ENCODE peak calls at places on chromosomes 4 and X, in seven cellular contexts. C is K562, X is SK-N-SH, V is MM.1S, A is mesenchymal stem cell, L is GM12878, N is HCT116. U is an unnamed sample.

GRCh38 chr4:108113229-108113628 is 55.5 kb downstream of the LEF1 start:
- DNase-seq in V (no peak), A (no peak), N (no peak), X (no peak), C (no peak), L (no peak), U (no peak)

GRCh38 chr4:26930964-26931363 is 70.3 kb downstream of the STIM2 start:
- DNase-seq in L (no peak), N (no peak), X (no peak), V (no peak), C (no peak), A (no peak), U (no peak)

GRCh38 chrX:22105231-22105630 is 73.1 kb downstream of the PHEX start:
- DNase-seq in X (no peak), L (no peak), A (no peak), N (no peak), V (no peak), C (no peak), U (no peak)

GRCh38 chr4:184404047-184404446 is 70.3 kb downstream of the IRF2 start:
- DNase-seq in C (no peak), N (no peak), X (no peak), L (no peak), V (peak), A (no peak), U (no peak)

GRCh38 chrX:47380268-47380667 is 9.9 kb downstream of the ZNF157 start:
- DNase-seq in V (no peak), C (no peak), N (no peak), A (no peak), X (no peak), L (peak), U (peak)

GRCh38 chrX:113741744-113742143 is 842.1 kb upstream of the HTR2C start:
- DNase-seq in A (peak), L (no peak), C (no peak), V (peak), N (peak), X (peak), U (peak)

GRCh38 chrX:136162827-136163427 is 15.6 kb downstream of the FHL1 start:
- DNase-seq in X (peak), C (peak), A (peak), N (peak), V (peak), L (no peak), U (peak)

GRCh38 chrX:31658360-31658759 is 586.5 kb upstream of the FTHL17 start:
- DNase-seq in L (no peak), V (peak), C (peak), N (no peak), X (peak), A (peak), U (peak)

GRCh38 chr4:141169391-141169790 is 36.1 kb upstream of the RNF150 start:
- DNase-seq in X (no peak), N (no peak), L (no peak), A (no peak), C (no peak), V (no peak), U (no peak)

GRCh38 chrX:112830540-112830939 is 10.1 kb downstream of the AMOT start:
- DNase-seq in C (no peak), V (no peak), L (no peak), N (no peak), A (no peak), X (no peak), U (no peak)

GRCh38 chrX:130083656-130084382 is 26.5 kb downstream of the ELF4 start:
- DNase-seq in C (no peak), X (no peak), L (no peak), A (no peak), N (no peak), V (no peak), U (no peak)
- H3K4me3 ChIP-seq in C (no peak), X (no peak), L (peak), A (no peak), N (no peak), V (no peak), U (no peak)

GRCh38 chr4:10704050-10704810 is 19.7 kb upstream of the CLNK start:
- DNase-seq in C (no peak), X (no peak), N (no peak), L (no peak), A (peak), V (no peak), U (no peak)
- H2AFZ ChIP-seq in C (no peak), X (no peak), N (no peak), L (no peak), A (peak), V (no peak), U (no peak)

DNA sequence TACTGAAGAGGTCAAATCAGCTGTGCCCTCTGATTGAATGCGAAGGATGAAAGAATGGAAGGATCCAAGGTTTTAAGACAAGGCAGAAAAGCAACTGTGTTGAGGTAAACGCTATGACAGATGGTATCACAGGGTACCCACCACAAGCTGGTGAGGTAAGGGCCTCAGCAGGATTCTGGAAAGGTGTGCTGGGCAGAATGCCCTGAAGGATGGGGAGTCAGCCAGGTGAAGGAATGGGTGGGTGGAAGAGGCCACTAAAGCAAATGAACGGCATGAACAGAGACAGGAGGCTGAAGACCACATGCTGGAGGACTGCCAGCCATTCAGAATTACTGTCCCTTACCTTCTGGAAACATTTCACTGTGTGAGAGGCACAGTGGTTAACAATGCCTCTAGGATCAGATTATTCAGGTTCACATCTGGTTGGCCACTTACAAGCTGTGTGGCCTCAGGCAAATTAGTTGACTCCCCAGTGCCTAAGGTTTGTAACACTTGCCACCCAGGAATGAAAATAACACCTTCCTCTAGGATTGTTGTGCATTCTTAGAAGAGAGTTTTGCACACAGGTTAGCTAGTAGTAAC is 23.5 kb downstream of the GPRIN3 start:
- DNase-seq in C (no peak), L (no peak), V (no peak), N (no peak), X (no peak), A (no peak), U (no peak)
- H3K9ac ChIP-seq in C (no peak), L (no peak), V (no peak), N (no peak), X (no peak), A (no peak), U (no peak)

DNA sequence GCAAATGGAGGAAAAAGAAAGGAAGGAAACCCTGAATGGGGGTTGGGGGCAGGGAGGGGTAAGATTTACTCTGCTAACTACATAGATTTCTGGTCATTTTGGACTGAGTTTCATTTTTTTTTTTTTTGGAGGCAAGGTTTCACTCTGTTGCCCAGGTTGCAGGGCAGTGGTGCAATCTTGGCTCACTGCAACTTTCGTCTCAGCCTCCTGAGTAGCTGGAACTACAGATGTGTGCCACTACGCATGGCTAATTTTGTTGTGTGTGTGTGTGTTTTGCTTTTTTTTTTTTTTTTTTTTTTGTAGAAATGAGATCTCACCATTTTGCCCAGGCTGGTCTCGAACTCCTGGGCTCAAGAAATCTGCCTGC is 223.5 kb downstream of the APBB2 start:
- DNase-seq in L (peak), C (no peak), N (no peak), V (no peak), X (no peak), A (no peak), U (no peak)
- H3K4me3 ChIP-seq in L (no peak), C (no peak), N (peak), V (no peak), X (no peak), A (no peak), U (no peak)

GRCh38 chr4:73836373-73837269 is at the start of gene CXCL6:
- DNase-seq in V (no peak), N (no peak), X (no peak), C (no peak), L (no peak), A (peak), U (peak)
- H2AFZ ChIP-seq in V (peak), N (no peak), X (no peak), C (no peak), L (no peak), A (peak), U (peak)

GRCh38 chrX:151977009-151977408 is 2.5 kb upstream of the GABRE start:
- DNase-seq in X (no peak), N (no peak), A (no peak), L (no peak), V (no peak), C (no peak), U (no peak)

GRCh38 chrX:151974336-151975227 is at the start of gene GABRE:
- DNase-seq in N (no peak), L (no peak), C (peak), X (peak), A (peak), V (peak), U (no peak)

GRCh38 chrX:151973851-151974335 is 583 bp downstream of the GABRE start:
- DNase-seq in X (peak), V (no peak), N (no peak), L (no peak), A (peak), C (peak), U (no peak)

GRCh38 chrX:151975736-151976275 is 1.3 kb upstream of the GABRE start:
- DNase-seq in V (no peak), N (no peak), A (no peak), C (no peak), L (no peak), X (no peak), U (no peak)

GRCh38 chrX:151975228-151975593 is 735 bp upstream of the GABRE start:
- DNase-seq in A (no peak), X (no peak), N (no peak), L (no peak), C (no peak), V (no peak), U (no peak)
- H3K9ac ChIP-seq in A (peak), X (no peak), N (no peak), L (no peak), C (peak), V (no peak), U (no peak)